ENCODE peak calls at places on chromosomes 12 and 14, in four cellular contexts. G is fibroblast of the aortic adventitia, I is fibroblast of villous mesenchyme, C is A549. Y is an unnamed sample.

GRCh38 chr12:5453471-5453870 is 21.6 kb downstream of the NTF3 start:
- DNase-seq in C (no peak), I (peak), G (no peak), Y (no peak)

GRCh38 chr12:92253301-92253700 is 107.7 kb upstream of the BTG1 start:
- DNase-seq in I (peak), C (no peak), G (no peak), Y (no peak)

GRCh38 chr12:65015850-65016249 is 105.3 kb downstream of the WIF1 start:
- DNase-seq in G (no peak), C (no peak), I (no peak), Y (no peak)

GRCh38 chr14:68792830-68793733 is at the start of gene ZFP36L1:
- DNase-seq in C (peak), G (peak), I (peak), Y (peak)

GRCh38 chr14:52797653-52798052 is 6.2 kb upstream of the GNPNAT1 start:
- DNase-seq in G (no peak), C (no peak), I (no peak), Y (no peak)

GRCh38 chr14:90678420-90678819 is 137.8 kb downstream of the TTC7B start:
- DNase-seq in G (peak), C (no peak), I (peak), Y (peak)

GRCh38 chr14:94474581-94475031 is 1.4 kb downstream of the SERPINA9 start:
- DNase-seq in G (no peak), I (no peak), C (peak), Y (peak)

GRCh38 chr14:75011356-75012097 is 8.8 kb downstream of the EIF2B2 start:
- DNase-seq in I (peak), G (peak), C (no peak), Y (peak)

GRCh38 chr12:34402899-34403705 is 380.8 kb downstream of the ALG10 start:
- DNase-seq in I (no peak), G (no peak), C (no peak), Y (no peak)

GRCh38 chr12:108332791-108333382 is 6.2 kb downstream of the CMKLR1 start:
- DNase-seq in C (no peak), G (no peak), I (no peak), Y (no peak)

GRCh38 chr14:22190411-22191191 is 398.4 kb downstream of the DAD1 start:
- DNase-seq in C (no peak), I (peak), G (no peak), Y (no peak)

GRCh38 chr14:30227871-30228270 is 300.2 kb upstream of the PRKD1 start:
- DNase-seq in C (no peak), G (peak), I (peak), Y (peak)

GRCh38 chr12:74043343-74043742 is 494.3 kb upstream of the ATXN7L3B start:
- DNase-seq in C (peak), I (peak), G (peak), Y (no peak)

GRCh38 chr14:36605506-36605857 is 23.1 kb upstream of the NKX2-8 start:
- DNase-seq in G (peak), C (no peak), I (no peak), Y (peak)

GRCh38 chr14:40074169-40074568 is 641.9 kb upstream of the FBXO33 start:
- DNase-seq in C (no peak), G (no peak), I (no peak), Y (no peak)

GRCh38 chr12:88388566-88389269 is 191.6 kb downstream of the KITLG start:
- DNase-seq in G (peak), C (no peak), I (no peak), Y (peak)

GRCh38 chr12:1808798-1809480 is 11.4 kb upstream of the LRTM2 start:
- DNase-seq in I (no peak), G (no peak), C (no peak), Y (no peak)

GRCh38 chr12:115374480-115375187 is 690.7 kb upstream of the TBX3 start:
- DNase-seq in G (no peak), C (no peak), I (no peak), Y (no peak)

GRCh38 chr12:94140556-94140955 is 7.8 kb upstream of the PLXNC1 start:
- DNase-seq in I (peak), C (peak), G (no peak), Y (peak)

GRCh38 chr12:54417712-54418440 is 1.2 kb downstream of the ITGA5 start:
- DNase-seq in G (no peak), I (no peak), C (no peak), Y (no peak)

GRCh38 chr12:47811581-47812484 is 7.9 kb downstream of the HDAC7 start:
- DNase-seq in I (peak), C (no peak), G (peak), Y (peak)

GRCh38 chr12:64656429-64656828 is 46.1 kb downstream of the RASSF3 start:
- DNase-seq in I (peak), C (no peak), G (no peak), Y (no peak)

GRCh38 chr12:57772429-57773322 is at the start of gene EEF1AKMT3:
- DNase-seq in I (peak), G (peak), C (no peak), Y (peak)

GRCh38 chr14:104268725-104269436 is 130.5 kb downstream of the KIF26A start:
- DNase-seq in I (no peak), G (no peak), C (no peak), Y (no peak)

GRCh38 chr14:60585676-60586075 is 63.6 kb downstream of the SIX1 start:
- DNase-seq in I (no peak), C (no peak), G (no peak), Y (no peak)

GRCh38 chr14:89673499-89674225 is 256.6 kb upstream of the FOXN3 start:
- DNase-seq in G (peak), I (peak), C (no peak), Y (peak)

GRCh38 chr12:40031965-40032364 is 73.9 kb downstream of the SLC2A13 start:
- DNase-seq in G (no peak), I (no peak), C (no peak), Y (peak)

GRCh38 chr12:52004042-52004648 is 2.6 kb upstream of the TAMALIN start:
- DNase-seq in G (peak), I (peak), C (peak), Y (peak)

GRCh38 chr12:89469361-89469760 is 55.2 kb downstream of the GALNT4 start:
- DNase-seq in G (peak), I (no peak), C (no peak), Y (peak)

GRCh38 chr14:24353551-24354529 is 14.0 kb upstream of the RIPK3 start:
- DNase-seq in G (peak), I (peak), C (no peak), Y (peak)

GRCh38 chr12:6939187-6939540 is 4.5 kb upstream of the RNU7-1 start:
- DNase-seq in G (no peak), I (no peak), C (no peak), Y (no peak)

GRCh38 chr14:89445252-89445973 is 28.4 kb upstream of the FOXN3 start:
- DNase-seq in I (no peak), C (no peak), G (no peak), Y (peak)

GRCh38 chr12:60935981-60936761 is 1324.0 kb upstream of the USP15 start:
- DNase-seq in G (no peak), I (no peak), C (peak), Y (no peak)
- TF ChIP-seq CTCF in G (no peak), I (no peak), C (no peak), Y (no peak)

DNA sequence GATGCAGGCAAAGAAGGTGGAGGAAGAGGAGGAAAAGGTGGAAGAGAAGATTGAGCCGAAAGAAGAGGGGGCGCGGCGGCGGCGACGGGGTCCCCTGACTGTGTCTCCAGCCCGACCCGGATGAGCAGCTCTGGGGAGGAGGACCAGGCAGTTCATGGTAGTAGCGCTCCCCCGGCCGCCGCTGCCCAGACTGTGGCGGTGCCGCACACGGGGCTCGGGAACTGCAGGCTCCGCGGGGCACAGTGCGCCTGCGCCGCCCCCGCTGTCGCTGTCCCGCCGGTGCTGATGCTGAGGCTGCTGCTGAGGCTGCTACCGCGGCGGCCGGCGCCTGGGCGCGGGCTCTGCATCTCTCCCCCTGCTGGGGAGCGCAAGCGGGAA is at the start of gene KCNH5:
- DNase-seq in C (peak), G (peak), I (peak), Y (peak)
- H3K4me3 ChIP-seq in C (peak), G (peak), I (no peak), Y (peak)

GRCh38 chr12:110279976-110280783 is 867 bp upstream of the ATP2A2 start:
- DNase-seq in I (no peak), C (peak), G (peak), Y (peak)
- TF ChIP-seq CTCF in I (no peak), C (no peak), G (no peak), Y (no peak)

DNA sequence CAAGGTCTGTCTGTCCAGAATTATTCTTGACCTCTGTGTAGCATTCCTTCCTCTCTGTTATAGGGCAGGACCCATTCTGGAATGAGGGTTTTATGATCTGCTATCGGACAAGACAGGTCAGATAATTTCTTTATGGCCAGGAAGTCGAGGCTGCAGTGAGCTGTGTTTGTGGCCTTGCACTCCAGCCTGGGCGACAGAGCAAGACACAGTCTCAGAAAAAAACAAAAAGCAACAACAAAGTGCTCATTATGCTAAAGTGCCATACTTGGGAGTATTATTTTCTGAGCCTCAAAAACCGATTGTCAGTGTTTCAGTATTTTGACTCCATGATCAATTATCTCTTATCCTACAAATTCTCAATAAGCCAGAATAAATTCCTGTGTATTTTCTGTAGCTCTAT is 4.1 kb downstream of the CIPC start:
- DNase-seq in G (no peak), I (no peak), C (no peak), Y (no peak)
- H3K4me3 ChIP-seq in G (no peak), I (no peak), C (no peak), Y (no peak)

DNA sequence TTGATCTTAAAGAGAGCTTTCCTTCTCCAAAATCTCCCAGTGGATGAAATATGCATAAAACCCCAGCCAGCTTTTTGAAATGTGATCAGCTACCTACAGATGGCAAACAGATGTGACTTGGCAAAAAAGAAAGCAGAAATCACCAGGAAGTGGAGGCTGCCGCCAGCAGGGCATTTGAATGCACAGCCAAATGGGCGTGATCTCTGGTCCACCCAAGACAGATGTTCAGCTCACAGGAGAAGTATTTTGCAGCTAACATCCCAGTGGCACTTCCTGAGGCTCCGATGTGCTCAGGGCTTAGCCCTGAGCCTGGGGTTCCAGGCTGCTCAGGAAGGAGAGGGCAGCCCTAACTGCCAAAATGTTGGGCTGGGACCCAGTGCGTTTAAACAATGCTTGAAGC is 78.2 kb downstream of the LGMN start:
- DNase-seq in G (peak), I (peak), C (peak), Y (peak)
- TF ChIP-seq CTCF in G (peak), I (peak), C (no peak), Y (peak)

DNA sequence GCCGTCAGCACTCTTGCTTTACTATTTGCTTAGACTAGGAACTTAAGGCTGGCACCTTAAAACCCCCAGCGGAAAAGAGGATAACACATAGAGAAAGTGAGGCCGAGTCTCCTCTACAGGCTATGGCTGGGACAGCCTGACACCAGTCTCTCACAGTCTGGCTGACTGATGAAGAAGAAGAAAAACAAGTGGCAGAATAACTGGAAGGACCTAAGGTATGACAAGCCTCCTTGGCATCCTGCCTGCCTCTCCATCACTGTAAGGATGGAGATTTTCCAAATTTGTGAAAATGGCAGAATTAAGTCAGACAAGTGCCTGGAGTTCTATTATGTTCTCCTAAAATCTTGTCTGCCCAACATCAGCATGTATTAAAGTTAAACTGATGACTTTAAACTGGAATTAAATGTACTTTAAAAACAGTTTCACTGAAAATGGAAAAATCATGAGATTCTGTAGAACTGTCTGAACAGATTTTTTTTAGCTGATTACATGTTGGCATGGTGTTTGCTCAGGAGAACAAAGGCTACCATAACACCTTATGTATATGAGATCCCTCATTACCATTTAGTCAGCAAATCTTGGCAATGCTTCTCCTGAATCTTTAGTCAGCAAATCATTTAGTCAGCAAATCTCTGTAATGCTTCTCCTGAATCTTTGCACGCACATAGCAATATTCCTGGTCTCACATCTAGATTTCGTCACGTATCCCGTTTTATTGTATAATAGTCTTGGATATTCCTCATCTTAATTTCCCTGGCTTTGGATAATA is 140.3 kb upstream of the AEBP2 start:
- DNase-seq in G (peak), C (no peak), I (no peak), Y (peak)
- H3K4me3 ChIP-seq in G (no peak), C (no peak), I (no peak), Y (no peak)

DNA sequence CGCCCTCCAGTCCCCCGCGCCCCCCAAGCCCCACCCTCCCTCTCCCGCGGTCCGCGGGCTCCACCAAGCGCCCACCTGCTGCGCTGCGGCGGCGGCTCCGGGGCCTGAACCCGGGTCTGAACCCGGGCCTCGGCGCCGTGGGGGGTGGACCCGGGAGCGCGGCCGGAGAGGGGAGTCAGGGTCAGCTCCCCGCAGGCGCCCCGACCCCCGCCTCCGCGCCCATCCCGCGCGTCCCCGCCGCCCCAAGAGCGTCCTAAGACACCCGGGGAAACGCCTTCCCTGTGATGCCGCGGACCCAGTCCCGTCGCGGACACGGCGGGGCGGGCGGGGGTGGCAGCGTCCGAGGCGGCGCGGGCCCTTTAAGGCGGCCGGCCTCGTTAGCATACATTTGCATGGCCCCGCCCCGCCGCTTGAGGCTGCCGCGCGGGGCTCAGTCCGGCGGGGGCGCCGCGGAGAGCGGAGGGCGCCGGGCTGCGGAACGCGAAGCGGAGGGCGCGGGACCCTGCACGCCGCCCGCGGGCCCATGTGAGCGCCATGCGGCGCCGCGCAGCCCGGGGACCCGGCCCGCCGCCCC is at the start of gene MMP17:
- DNase-seq in I (peak), G (peak), C (peak), Y (peak)
- TF ChIP-seq CTCF in I (peak), G (peak), C (peak), Y (no peak)

GRCh38 chr14:65359503-65359902 is 53.0 kb upstream of the FUT8 start:
- DNase-seq in C (peak), I (no peak), G (peak), Y (peak)

GRCh38 chr14:65356327-65356836 is 56.1 kb upstream of the FUT8 start:
- DNase-seq in I (peak), C (peak), G (peak), Y (peak)

GRCh38 chr14:65354715-65355114 is 57.8 kb upstream of the FUT8 start:
- DNase-seq in G (no peak), I (no peak), C (no peak), Y (no peak)

GRCh38 chr14:65354131-65354530 is 58.4 kb upstream of the FUT8 start:
- DNase-seq in G (no peak), C (no peak), I (no peak), Y (no peak)

DNA sequence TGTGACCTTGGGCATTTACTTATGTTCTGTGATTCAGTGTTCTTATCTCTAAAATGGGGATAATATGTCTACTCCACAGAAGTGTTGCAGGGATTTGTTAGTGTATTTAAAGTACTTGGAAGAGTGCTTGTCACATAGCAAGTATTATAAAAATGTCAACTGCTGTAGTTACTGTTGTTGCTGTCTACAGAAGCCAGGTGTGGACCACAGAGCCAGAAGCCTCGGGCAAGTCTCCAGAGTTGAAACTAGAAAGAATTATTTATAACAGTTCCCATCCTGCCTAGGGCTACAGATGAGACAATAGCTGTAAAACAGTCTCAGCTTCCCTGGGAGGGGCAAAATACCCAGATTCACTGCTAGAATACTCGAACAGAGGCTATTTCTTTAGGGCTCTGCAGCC is 55.4 kb upstream of the FUT8 start:
- DNase-seq in I (peak), C (no peak), G (no peak), Y (no peak)
- H3K4me3 ChIP-seq in I (no peak), C (no peak), G (no peak), Y (no peak)

DNA sequence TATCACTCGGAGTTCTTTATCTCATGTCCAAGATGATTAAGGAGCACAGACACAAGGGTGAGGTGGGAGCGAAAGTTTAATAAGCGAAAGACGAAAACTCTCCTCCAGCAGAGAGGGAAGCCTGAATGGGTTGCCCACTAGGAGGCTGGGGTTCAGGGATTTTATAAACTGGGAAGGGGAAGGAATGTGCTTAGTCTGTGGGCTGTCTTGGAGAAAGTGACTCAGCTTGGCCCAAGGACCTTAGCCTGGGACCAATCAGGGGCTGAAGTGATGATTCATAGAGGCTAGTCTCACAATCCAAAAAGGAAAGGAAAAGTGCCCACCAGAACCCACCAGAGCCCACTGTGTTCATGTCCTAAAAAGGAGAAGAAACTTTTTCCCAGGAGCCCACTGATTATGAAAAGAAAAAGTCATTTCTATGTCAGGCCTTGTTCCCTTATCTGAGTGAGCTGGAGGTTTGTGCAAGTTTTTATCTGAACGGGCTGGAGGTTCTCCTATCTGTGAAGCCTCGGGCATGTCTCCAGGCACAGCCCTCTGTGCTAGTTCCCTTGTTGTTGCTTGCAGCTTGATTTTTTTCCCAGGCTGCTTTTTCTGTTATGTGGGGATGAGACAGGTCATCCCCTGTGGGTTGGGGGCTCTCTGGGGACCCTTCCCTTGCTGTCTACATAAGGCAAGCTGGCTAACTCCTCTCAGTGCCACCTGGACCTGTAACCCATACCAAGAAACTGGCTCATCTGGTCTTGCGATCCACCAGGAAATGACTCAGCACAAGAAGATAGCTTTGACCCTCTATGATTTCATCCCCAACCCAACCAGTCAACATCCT is 8.3 kb upstream of the GOLGA5 start:
- DNase-seq in C (peak), I (peak), G (peak), Y (peak)
- TF ChIP-seq CTCF in C (no peak), I (peak), G (peak), Y (no peak)